ENCODE peak calls at places on chromosomes 11 and 22, in four cellular contexts. One of them, this sample, is unnamed.

GRCh38 chr11:27282141-27282590 is 80.8 kb downstream of the CCDC34 start:
- DNase-seq in astrocyte of the spinal cord: peak
- DNase-seq in pancreas: no peak
- DNase-seq in colonic mucosa: no peak
- DNase-seq in this sample: peak

GRCh38 chr11:18632841-18633240 is 1.3 kb downstream of the SPTY2D1 start:
- DNase-seq in astrocyte of the spinal cord: no peak
- DNase-seq in pancreas: no peak
- DNase-seq in colonic mucosa: no peak
- DNase-seq in this sample: no peak

GRCh38 chr11:126523441-126523840 is 168.0 kb downstream of the ST3GAL4 start:
- DNase-seq in astrocyte of the spinal cord: no peak
- DNase-seq in pancreas: no peak
- DNase-seq in colonic mucosa: no peak
- DNase-seq in this sample: no peak

GRCh38 chr11:107743161-107743560 is 31.3 kb upstream of the SLN start:
- DNase-seq in astrocyte of the spinal cord: no peak
- DNase-seq in pancreas: no peak
- DNase-seq in colonic mucosa: no peak
- DNase-seq in this sample: no peak

GRCh38 chr11:19953342-19953741 is 206.9 kb downstream of the DBX1 start:
- DNase-seq in astrocyte of the spinal cord: peak
- DNase-seq in pancreas: no peak
- DNase-seq in colonic mucosa: no peak
- DNase-seq in this sample: peak

GRCh38 chr22:50269573-50270301 is 443 bp downstream of the MAPK11 start:
- DNase-seq in astrocyte of the spinal cord: peak
- DNase-seq in pancreas: no peak
- DNase-seq in colonic mucosa: no peak
- DNase-seq in this sample: no peak

GRCh38 chr11:89458646-89459045 is 32.5 kb downstream of the NOX4 start:
- DNase-seq in astrocyte of the spinal cord: no peak
- DNase-seq in pancreas: no peak
- DNase-seq in colonic mucosa: no peak
- DNase-seq in this sample: peak

GRCh38 chr22:30940655-30941362 is 27.8 kb downstream of the MORC2 start:
- DNase-seq in astrocyte of the spinal cord: no peak
- DNase-seq in pancreas: no peak
- DNase-seq in colonic mucosa: no peak
- DNase-seq in this sample: no peak

GRCh38 chr22:43168416-43169309 is 17.3 kb downstream of the TSPO start:
- DNase-seq in astrocyte of the spinal cord: peak
- DNase-seq in pancreas: no peak
- DNase-seq in colonic mucosa: no peak
- DNase-seq in this sample: no peak

GRCh38 chr11:36073411-36074203 is 129.7 kb downstream of the LDLRAD3 start:
- DNase-seq in astrocyte of the spinal cord: peak
- DNase-seq in pancreas: peak
- DNase-seq in colonic mucosa: peak
- DNase-seq in this sample: peak

GRCh38 chr11:7081441-7081840 is 7.4 kb upstream of the RBMXL2 start:
- DNase-seq in astrocyte of the spinal cord: no peak
- DNase-seq in pancreas: no peak
- DNase-seq in colonic mucosa: no peak
- DNase-seq in this sample: no peak

GRCh38 chr11:34214961-34215805 is 109.8 kb downstream of the NAT10 start:
- DNase-seq in astrocyte of the spinal cord: peak
- DNase-seq in pancreas: no peak
- DNase-seq in colonic mucosa: no peak
- DNase-seq in this sample: no peak

GRCh38 chr11:31826530-31827438 is 15.7 kb upstream of the PAX6 start:
- DNase-seq in astrocyte of the spinal cord: no peak
- DNase-seq in pancreas: no peak
- DNase-seq in colonic mucosa: no peak
- DNase-seq in this sample: no peak

GRCh38 chr11:61298663-61299244 is 3.6 kb upstream of the VWCE start:
- DNase-seq in astrocyte of the spinal cord: peak
- DNase-seq in pancreas: no peak
- DNase-seq in colonic mucosa: no peak
- DNase-seq in this sample: no peak

GRCh38 chr11:78192223-78192719 is 3.6 kb downstream of the USP35 start:
- DNase-seq in astrocyte of the spinal cord: no peak
- DNase-seq in pancreas: peak
- DNase-seq in colonic mucosa: no peak
- DNase-seq in this sample: no peak

GRCh38 chr11:76206327-76207081 is at the start of gene WNT11:
- DNase-seq in astrocyte of the spinal cord: peak
- DNase-seq in pancreas: peak
- DNase-seq in colonic mucosa: peak
- DNase-seq in this sample: no peak

GRCh38 chr22:23389271-23390071 is 190.6 kb downstream of the IGLL1 start:
- DNase-seq in astrocyte of the spinal cord: no peak
- DNase-seq in pancreas: no peak
- DNase-seq in colonic mucosa: no peak
- DNase-seq in this sample: no peak

GRCh38 chr11:43289368-43289767 is 22.4 kb upstream of the API5 start:
- DNase-seq in astrocyte of the spinal cord: no peak
- DNase-seq in pancreas: no peak
- DNase-seq in colonic mucosa: no peak
- DNase-seq in this sample: no peak

GRCh38 chr11:61587951-61588695 is 7.2 kb upstream of the SYT7 start:
- DNase-seq in astrocyte of the spinal cord: no peak
- DNase-seq in pancreas: peak
- DNase-seq in colonic mucosa: peak
- DNase-seq in this sample: no peak

GRCh38 chr11:113350646-113351045 is 36.3 kb downstream of the TTC12 start:
- DNase-seq in astrocyte of the spinal cord: no peak
- DNase-seq in pancreas: no peak
- DNase-seq in colonic mucosa: no peak
- DNase-seq in this sample: no peak

GRCh38 chr22:48251629-48252028 is 1489.2 kb downstream of the TBC1D22A start:
- DNase-seq in astrocyte of the spinal cord: no peak
- DNase-seq in pancreas: no peak
- DNase-seq in colonic mucosa: no peak
- DNase-seq in this sample: no peak

GRCh38 chr22:19238900-19239299 is 52.6 kb downstream of the CLTCL1 start:
- DNase-seq in astrocyte of the spinal cord: no peak
- DNase-seq in pancreas: no peak
- DNase-seq in colonic mucosa: no peak
- DNase-seq in this sample: no peak

GRCh38 chr11:8593935-8594909 is at the start of gene STK33:
- DNase-seq in astrocyte of the spinal cord: peak
- DNase-seq in pancreas: peak
- DNase-seq in colonic mucosa: peak
- DNase-seq in this sample: no peak

GRCh38 chr11:132910016-132910760 is 622.1 kb downstream of the OPCML start:
- DNase-seq in astrocyte of the spinal cord: no peak
- DNase-seq in pancreas: no peak
- DNase-seq in colonic mucosa: no peak
- DNase-seq in this sample: no peak

GRCh38 chr11:110349109-110349996 is 52.9 kb upstream of the RDX start:
- DNase-seq in astrocyte of the spinal cord: no peak
- DNase-seq in pancreas: no peak
- DNase-seq in colonic mucosa: no peak
- DNase-seq in this sample: no peak

GRCh38 chr11:65571940-65572339 is 398 bp upstream of the FAM89B start:
- DNase-seq in astrocyte of the spinal cord: peak
- DNase-seq in pancreas: no peak
- DNase-seq in colonic mucosa: no peak
- DNase-seq in this sample: no peak

GRCh38 chr11:70623906-70624597 is 225.7 kb downstream of the CTTN start:
- DNase-seq in astrocyte of the spinal cord: no peak
- DNase-seq in pancreas: no peak
- DNase-seq in colonic mucosa: peak
- DNase-seq in this sample: no peak

GRCh38 chr22:36452473-36453265 is 28.8 kb downstream of the TXN2 start:
- DNase-seq in astrocyte of the spinal cord: no peak
- DNase-seq in pancreas: no peak
- DNase-seq in colonic mucosa: no peak
- DNase-seq in this sample: no peak

GRCh38 chr22:36453855-36454378 is 27.5 kb downstream of the TXN2 start:
- DNase-seq in astrocyte of the spinal cord: no peak
- DNase-seq in pancreas: peak
- DNase-seq in colonic mucosa: no peak
- DNase-seq in this sample: no peak

GRCh38 chr22:36455571-36456458 is 25.6 kb downstream of the TXN2 start:
- DNase-seq in astrocyte of the spinal cord: no peak
- DNase-seq in pancreas: peak
- DNase-seq in colonic mucosa: peak
- DNase-seq in this sample: no peak

GRCh38 chr22:36454916-36455570 is 26.4 kb downstream of the TXN2 start:
- DNase-seq in astrocyte of the spinal cord: peak
- DNase-seq in pancreas: peak
- DNase-seq in colonic mucosa: peak
- DNase-seq in this sample: peak

GRCh38 chr22:36453266-36453607 is 28.2 kb downstream of the TXN2 start:
- DNase-seq in astrocyte of the spinal cord: no peak
- DNase-seq in pancreas: no peak
- DNase-seq in colonic mucosa: peak
- DNase-seq in this sample: no peak
- H3K4me3 ChIP-seq in astrocyte of the spinal cord: no peak
- H3K4me3 ChIP-seq in pancreas: no peak
- H3K4me3 ChIP-seq in colonic mucosa: no peak
- H3K4me3 ChIP-seq in this sample: no peak

GRCh38 chr11:117874910-117875396 is 1.5 kb downstream of the FXYD6 start:
- DNase-seq in astrocyte of the spinal cord: no peak
- DNase-seq in pancreas: no peak
- DNase-seq in colonic mucosa: no peak
- DNase-seq in this sample: no peak

GRCh38 chr11:117875397-117876048 is 935 bp downstream of the FXYD6 start:
- DNase-seq in astrocyte of the spinal cord: no peak
- DNase-seq in pancreas: no peak
- DNase-seq in colonic mucosa: no peak
- DNase-seq in this sample: no peak

GRCh38 chr11:117876049-117876340 is 463 bp downstream of the FXYD6 start:
- DNase-seq in astrocyte of the spinal cord: no peak
- DNase-seq in pancreas: no peak
- DNase-seq in colonic mucosa: no peak
- DNase-seq in this sample: no peak

GRCh38 chr11:117877120-117877784 is 794 bp upstream of the FXYD6 start:
- DNase-seq in astrocyte of the spinal cord: no peak
- DNase-seq in pancreas: no peak
- DNase-seq in colonic mucosa: no peak
- DNase-seq in this sample: no peak

DNA sequence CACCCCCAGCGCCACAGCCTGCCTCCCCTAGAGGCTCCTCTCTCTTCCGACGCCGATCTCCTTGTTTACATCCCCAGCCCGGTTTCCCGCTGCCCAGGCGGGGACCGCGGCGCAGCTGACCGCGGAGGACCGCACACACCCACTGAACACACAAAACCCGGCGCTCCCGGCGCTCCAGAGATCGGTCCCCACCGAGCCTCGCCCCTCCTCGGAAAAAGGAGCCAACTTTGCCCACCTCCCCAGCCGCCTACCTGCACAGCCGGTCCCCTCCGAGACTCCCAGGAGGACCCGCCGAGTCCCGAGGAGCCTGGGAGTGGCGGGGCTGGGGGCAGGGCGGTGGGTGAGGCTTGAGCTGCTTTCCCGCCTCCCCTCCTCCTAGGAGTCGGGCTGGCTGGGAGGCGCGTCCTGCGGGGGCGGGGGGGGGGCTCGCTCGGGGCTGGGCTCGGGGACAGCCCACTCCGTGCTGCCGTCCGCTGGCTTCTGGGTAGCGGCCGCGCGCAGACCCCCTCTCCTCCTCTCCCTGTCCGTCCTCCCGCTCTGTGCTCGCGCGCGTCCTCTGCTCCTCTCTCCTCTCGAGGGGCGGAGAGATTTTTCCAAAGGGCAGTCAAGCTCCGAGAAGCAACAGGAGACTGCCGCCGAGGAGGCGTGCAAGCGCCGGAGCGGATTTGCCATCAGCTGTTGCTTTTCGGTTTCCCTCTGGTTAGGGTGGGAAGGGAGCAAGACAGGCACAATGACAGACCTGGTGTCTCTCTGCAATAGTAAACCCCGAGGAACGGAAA is at the start of gene FXYD6:
- DNase-seq in astrocyte of the spinal cord: peak
- DNase-seq in pancreas: no peak
- DNase-seq in colonic mucosa: peak
- DNase-seq in this sample: no peak
- H3K4me3 ChIP-seq in astrocyte of the spinal cord: peak
- H3K4me3 ChIP-seq in pancreas: peak
- H3K4me3 ChIP-seq in colonic mucosa: peak
- H3K4me3 ChIP-seq in this sample: peak

DNA sequence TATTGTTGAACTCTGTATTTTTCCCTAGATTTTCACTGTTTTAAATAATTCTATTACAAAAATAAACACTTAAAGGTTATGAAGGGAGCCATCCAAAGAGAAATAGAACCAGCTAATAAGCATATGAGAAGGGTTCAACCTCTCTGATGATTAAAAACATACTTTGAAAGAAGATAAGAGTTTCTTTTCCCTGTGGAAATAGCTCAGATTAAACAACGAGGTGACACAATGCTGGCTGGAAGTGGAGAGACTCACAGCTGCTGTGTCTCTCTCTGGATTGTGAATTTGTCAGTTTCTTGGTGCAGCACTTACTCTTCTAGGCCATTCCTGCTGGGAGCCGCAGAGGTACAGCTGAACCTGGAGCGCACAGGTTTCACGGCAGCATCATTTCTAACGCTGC is 4.9 kb upstream of the FBLN1 start:
- DNase-seq in astrocyte of the spinal cord: no peak
- DNase-seq in pancreas: no peak
- DNase-seq in colonic mucosa: no peak
- DNase-seq in this sample: no peak
- H3K4me3 ChIP-seq in astrocyte of the spinal cord: no peak
- H3K4me3 ChIP-seq in pancreas: no peak
- H3K4me3 ChIP-seq in colonic mucosa: no peak
- H3K4me3 ChIP-seq in this sample: no peak

GRCh38 chr22:26672590-26673468 is 15.4 kb downstream of the MIAT start:
- DNase-seq in astrocyte of the spinal cord: peak
- DNase-seq in pancreas: peak
- DNase-seq in colonic mucosa: peak
- DNase-seq in this sample: peak

GRCh38 chr22:26670459-26670858 is 13.1 kb downstream of the MIAT start:
- DNase-seq in astrocyte of the spinal cord: no peak
- DNase-seq in pancreas: no peak
- DNase-seq in colonic mucosa: no peak
- DNase-seq in this sample: no peak

GRCh38 chr22:26673485-26673884 is 16.1 kb downstream of the MIAT start:
- DNase-seq in astrocyte of the spinal cord: no peak
- DNase-seq in pancreas: no peak
- DNase-seq in colonic mucosa: peak
- DNase-seq in this sample: no peak

GRCh38 chr22:26672060-26672471 is 14.7 kb downstream of the MIAT start:
- DNase-seq in astrocyte of the spinal cord: no peak
- DNase-seq in pancreas: no peak
- DNase-seq in colonic mucosa: peak
- DNase-seq in this sample: no peak

GRCh38 chr22:26671317-26672059 is 14.1 kb downstream of the MIAT start:
- DNase-seq in astrocyte of the spinal cord: no peak
- DNase-seq in pancreas: peak
- DNase-seq in colonic mucosa: peak
- DNase-seq in this sample: no peak
- H3K4me3 ChIP-seq in astrocyte of the spinal cord: no peak
- H3K4me3 ChIP-seq in pancreas: no peak
- H3K4me3 ChIP-seq in colonic mucosa: no peak
- H3K4me3 ChIP-seq in this sample: no peak

This sample was measured in skeletal muscle cell.